ENCODE peak calls at places on chromosomes 3 and 15, in four cellular contexts. One of them, this sample, is unnamed. For H3K36me3 and H3K9me3, the result is how much of the 10 kb centered on the place peaks cover.

GRCh38 chr3:107753494-107753893 is 230.7 kb downstream of the BBX start:
- DNase-seq in Peyer's patch: peak
- DNase-seq in MM.1S: peak
- DNase-seq in SJSA1: peak
- DNase-seq in this sample: peak

GRCh38 chr15:63860161-63860954 is 26.6 kb upstream of the HERC1 start:
- DNase-seq in MM.1S: peak
- DNase-seq in SJSA1: no peak
- DNase-seq in Peyer's patch: peak
- DNase-seq in this sample: no peak

GRCh38 chr3:193040836-193041672 is 123.4 kb upstream of the MB21D2 start:
- DNase-seq in MM.1S: peak
- DNase-seq in Peyer's patch: no peak
- DNase-seq in SJSA1: peak
- DNase-seq in this sample: no peak

GRCh38 chr3:166351461-166351860 is 514.2 kb upstream of the BCHE start:
- DNase-seq in SJSA1: no peak
- DNase-seq in Peyer's patch: no peak
- DNase-seq in MM.1S: no peak
- DNase-seq in this sample: peak

GRCh38 chr3:15520185-15520584 is 1.3 kb downstream of the COLQ start:
- DNase-seq in SJSA1: no peak
- DNase-seq in Peyer's patch: no peak
- DNase-seq in MM.1S: no peak
- DNase-seq in this sample: no peak

GRCh38 chr3:80331768-80332167 is 564.0 kb upstream of the ROBO1 start:
- DNase-seq in SJSA1: no peak
- DNase-seq in Peyer's patch: no peak
- DNase-seq in MM.1S: no peak
- DNase-seq in this sample: no peak

GRCh38 chr3:145355175-145355574 is 805.8 kb downstream of the PLOD2 start:
- DNase-seq in SJSA1: no peak
- DNase-seq in MM.1S: no peak
- DNase-seq in Peyer's patch: no peak
- DNase-seq in this sample: no peak

GRCh38 chr3:169244119-169244864 is 419.2 kb downstream of the MECOM start:
- DNase-seq in MM.1S: no peak
- DNase-seq in Peyer's patch: no peak
- DNase-seq in SJSA1: no peak
- DNase-seq in this sample: no peak

GRCh38 chr3:7813412-7813811 is 688.2 kb upstream of the LMCD1 start:
- DNase-seq in Peyer's patch: no peak
- DNase-seq in MM.1S: no peak
- DNase-seq in SJSA1: no peak
- DNase-seq in this sample: no peak

GRCh38 chr3:4773583-4773982 is 205.7 kb upstream of the BHLHE40 start:
- DNase-seq in MM.1S: no peak
- DNase-seq in SJSA1: no peak
- DNase-seq in Peyer's patch: no peak
- DNase-seq in this sample: no peak

GRCh38 chr3:119524931-119525662 is 26.8 kb downstream of the TIMMDC1 start:
- DNase-seq in SJSA1: peak
- DNase-seq in MM.1S: no peak
- DNase-seq in Peyer's patch: no peak
- DNase-seq in this sample: no peak

GRCh38 chr3:13073042-13073906 is at the start of gene IQSEC1:
- DNase-seq in Peyer's patch: peak
- DNase-seq in SJSA1: no peak
- DNase-seq in MM.1S: peak
- DNase-seq in this sample: no peak

GRCh38 chr3:32077260-32078084 is 28.9 kb upstream of the GPD1L start:
- DNase-seq in SJSA1: no peak
- DNase-seq in Peyer's patch: peak
- DNase-seq in MM.1S: no peak
- DNase-seq in this sample: peak

GRCh38 chr3:143329567-143330164 is 210.1 kb downstream of the CHST2 start:
- DNase-seq in SJSA1: no peak
- DNase-seq in Peyer's patch: no peak
- DNase-seq in MM.1S: no peak
- DNase-seq in this sample: no peak

GRCh38 chr15:90262426-90262825 is 3.0 kb upstream of the NGRN start:
- DNase-seq in Peyer's patch: no peak
- DNase-seq in MM.1S: no peak
- DNase-seq in SJSA1: no peak
- DNase-seq in this sample: peak

GRCh38 chr3:98961161-98962155 is 60.0 kb upstream of the DCBLD2 start:
- DNase-seq in SJSA1: no peak
- DNase-seq in MM.1S: no peak
- DNase-seq in Peyer's patch: no peak
- DNase-seq in this sample: peak

GRCh38 chr15:61749169-61749568 is 311.1 kb downstream of the VPS13C start:
- DNase-seq in Peyer's patch: no peak
- DNase-seq in SJSA1: no peak
- DNase-seq in MM.1S: no peak
- DNase-seq in this sample: peak

GRCh38 chr3:146612015-146612414 is 6.9 kb upstream of the PLSCR5 start:
- DNase-seq in SJSA1: no peak
- DNase-seq in MM.1S: no peak
- DNase-seq in Peyer's patch: no peak
- DNase-seq in this sample: no peak

GRCh38 chr15:99437315-99438221 is 128.2 kb upstream of the MEF2A start:
- DNase-seq in SJSA1: no peak
- DNase-seq in MM.1S: no peak
- DNase-seq in Peyer's patch: peak
- DNase-seq in this sample: no peak

GRCh38 chr3:170714151-170714550 is 128.3 kb upstream of the SLC7A14 start:
- DNase-seq in SJSA1: peak
- DNase-seq in Peyer's patch: no peak
- DNase-seq in MM.1S: no peak
- DNase-seq in this sample: peak

GRCh38 chr3:99939834-99940233 is 122.2 kb downstream of the CMSS1 start:
- DNase-seq in Peyer's patch: no peak
- DNase-seq in MM.1S: no peak
- DNase-seq in SJSA1: no peak
- DNase-seq in this sample: no peak

GRCh38 chr3:108488631-108489030 is 21.8 kb downstream of the MYH15 start:
- DNase-seq in SJSA1: no peak
- DNase-seq in MM.1S: no peak
- DNase-seq in Peyer's patch: no peak
- DNase-seq in this sample: no peak

GRCh38 chr15:83250766-83251165 is 33.7 kb downstream of the BNC1 start:
- DNase-seq in SJSA1: no peak
- DNase-seq in Peyer's patch: no peak
- DNase-seq in MM.1S: no peak
- DNase-seq in this sample: no peak

GRCh38 chr15:69298697-69299441 is at the start of gene PAQR5:
- DNase-seq in Peyer's patch: peak
- DNase-seq in SJSA1: peak
- DNase-seq in MM.1S: no peak
- DNase-seq in this sample: peak

GRCh38 chr15:96560246-96560895 is 229.9 kb downstream of the NR2F2 start:
- DNase-seq in Peyer's patch: no peak
- DNase-seq in SJSA1: no peak
- DNase-seq in MM.1S: no peak
- DNase-seq in this sample: peak

GRCh38 chr3:196662033-196662432 is 22.5 kb downstream of the NRROS start:
- DNase-seq in Peyer's patch: no peak
- DNase-seq in SJSA1: no peak
- DNase-seq in MM.1S: no peak
- DNase-seq in this sample: no peak

GRCh38 chr15:88930579-88930978 is 17.4 kb upstream of the MFGE8 start:
- DNase-seq in Peyer's patch: no peak
- DNase-seq in MM.1S: no peak
- DNase-seq in SJSA1: no peak
- DNase-seq in this sample: no peak

GRCh38 chr3:50345586-50345985 is at the start of gene ZMYND10:
- DNase-seq in Peyer's patch: peak
- DNase-seq in MM.1S: peak
- DNase-seq in SJSA1: peak
- DNase-seq in this sample: no peak

GRCh38 chr3:177521305-177521704 is 324.0 kb upstream of the TBL1XR1 start:
- DNase-seq in SJSA1: no peak
- DNase-seq in Peyer's patch: peak
- DNase-seq in MM.1S: no peak
- DNase-seq in this sample: no peak

GRCh38 chr3:108123326-108123725 is 32.5 kb upstream of the CD47 start:
- DNase-seq in MM.1S: no peak
- DNase-seq in Peyer's patch: no peak
- DNase-seq in SJSA1: no peak
- DNase-seq in this sample: no peak

GRCh38 chr3:188869628-188870027 is 302.1 kb upstream of the TPRG1 start:
- DNase-seq in SJSA1: no peak
- DNase-seq in Peyer's patch: no peak
- DNase-seq in MM.1S: no peak
- DNase-seq in this sample: no peak

GRCh38 chr3:58334013-58334321 is 1.3 kb downstream of the PXK start:
- DNase-seq in MM.1S: no peak
- DNase-seq in SJSA1: peak
- DNase-seq in Peyer's patch: peak
- DNase-seq in this sample: no peak

GRCh38 chr3:78506581-78507195 is 1261.1 kb downstream of the ROBO1 start:
- DNase-seq in MM.1S: no peak
- DNase-seq in Peyer's patch: no peak
- DNase-seq in SJSA1: peak
- DNase-seq in this sample: no peak

GRCh38 chr15:63764912-63765311 is 68.8 kb downstream of the HERC1 start:
- DNase-seq in Peyer's patch: no peak
- DNase-seq in MM.1S: no peak
- DNase-seq in SJSA1: no peak
- DNase-seq in this sample: no peak

GRCh38 chr3:116896116-116896515 is 186.5 kb downstream of the TUSC7 start:
- DNase-seq in MM.1S: no peak
- DNase-seq in SJSA1: no peak
- DNase-seq in Peyer's patch: no peak
- DNase-seq in this sample: no peak

GRCh38 chr3:16145176-16145575 is 29.3 kb upstream of the GALNT15 start:
- DNase-seq in Peyer's patch: no peak
- DNase-seq in SJSA1: no peak
- DNase-seq in MM.1S: no peak
- DNase-seq in this sample: no peak

GRCh38 chr3:52792961-52793695 is 1.5 kb upstream of the ITIH3 start:
- DNase-seq in SJSA1: no peak
- DNase-seq in Peyer's patch: no peak
- DNase-seq in MM.1S: no peak
- DNase-seq in this sample: no peak

GRCh38 chr3:185207931-185208746 is 45.7 kb downstream of the EHHADH start:
- DNase-seq in MM.1S: no peak
- DNase-seq in SJSA1: no peak
- DNase-seq in Peyer's patch: peak
- DNase-seq in this sample: peak

GRCh38 chr3:63450023-63450422 is 171.9 kb downstream of the SYNPR start:
- DNase-seq in SJSA1: no peak
- DNase-seq in Peyer's patch: peak
- DNase-seq in MM.1S: no peak
- DNase-seq in this sample: no peak

GRCh38 chr3:186971578-186971977 is 41.3 kb downstream of the ST6GAL1 start:
- DNase-seq in Peyer's patch: peak
- DNase-seq in MM.1S: no peak
- DNase-seq in SJSA1: no peak
- DNase-seq in this sample: peak

GRCh38 chr15:44666208-44667038 is 3.0 kb upstream of the SPG11 start:
- DNase-seq in SJSA1: no peak
- DNase-seq in Peyer's patch: no peak
- DNase-seq in MM.1S: peak
- DNase-seq in this sample: no peak

GRCh38 chr15:44670087-44670945 is 6.9 kb upstream of the SPG11 start:
- DNase-seq in MM.1S: no peak
- DNase-seq in Peyer's patch: no peak
- DNase-seq in SJSA1: no peak
- DNase-seq in this sample: no peak

GRCh38 chr15:44668925-44669324 is 5.5 kb upstream of the SPG11 start:
- DNase-seq in MM.1S: peak
- DNase-seq in SJSA1: no peak
- DNase-seq in Peyer's patch: no peak
- DNase-seq in this sample: no peak

GRCh38 chr15:44663410-44664272 is at the start of gene SPG11:
- DNase-seq in MM.1S: peak
- DNase-seq in SJSA1: peak
- DNase-seq in Peyer's patch: peak
- DNase-seq in this sample: peak

GRCh38 chr15:44667039-44667360 is 3.5 kb upstream of the SPG11 start:
- DNase-seq in SJSA1: no peak
- DNase-seq in Peyer's patch: no peak
- DNase-seq in MM.1S: no peak
- DNase-seq in this sample: no peak
- H3K4me3 ChIP-seq in SJSA1: no peak
- H3K4me3 ChIP-seq in Peyer's patch: no peak
- H3K4me3 ChIP-seq in MM.1S: peak
- H3K4me3 ChIP-seq in this sample: no peak

GRCh38 chr3:124658270-124658669 is 72.0 kb upstream of the UMPS start:
- DNase-seq in MM.1S: no peak
- DNase-seq in Peyer's patch: no peak
- DNase-seq in SJSA1: no peak
- DNase-seq in this sample: no peak
- H3K36me3 ChIP-seq in MM.1S: under half
- H3K36me3 ChIP-seq in Peyer's patch: under half
- H3K36me3 ChIP-seq in SJSA1: under half
- H3K36me3 ChIP-seq in this sample: under half

GRCh38 chr15:87816811-87817210 is 439.7 kb downstream of the NTRK3 start:
- DNase-seq in MM.1S: no peak
- DNase-seq in Peyer's patch: no peak
- DNase-seq in SJSA1: peak
- DNase-seq in this sample: peak

GRCh38 chr15:87816016-87816415 is 440.5 kb downstream of the NTRK3 start:
- DNase-seq in SJSA1: no peak
- DNase-seq in MM.1S: no peak
- DNase-seq in Peyer's patch: no peak
- DNase-seq in this sample: no peak

DNA sequence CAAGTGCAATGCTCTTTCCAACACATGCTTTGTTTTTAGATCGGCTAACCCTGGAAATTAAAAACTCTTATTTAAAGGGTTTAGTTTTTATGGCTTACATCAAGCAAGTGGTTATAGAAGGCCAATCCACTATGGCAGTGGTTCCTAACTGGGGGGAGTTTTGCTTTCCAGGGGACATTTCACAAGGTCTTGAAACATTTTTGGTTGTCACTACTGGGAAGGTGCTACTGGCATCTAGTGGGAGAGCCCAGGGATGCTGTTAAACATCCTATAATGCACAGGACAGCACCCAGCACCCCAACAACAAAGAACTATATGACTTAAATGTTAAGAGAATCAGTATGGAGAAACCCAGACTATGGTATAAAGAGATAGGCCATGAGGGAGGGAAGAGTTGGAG is 439.0 kb downstream of the NTRK3 start:
- DNase-seq in Peyer's patch: no peak
- DNase-seq in MM.1S: no peak
- DNase-seq in SJSA1: no peak
- DNase-seq in this sample: no peak
- H3K9me3 ChIP-seq in Peyer's patch: under half
- H3K9me3 ChIP-seq in MM.1S: under half
- H3K9me3 ChIP-seq in SJSA1: under half
- H3K9me3 ChIP-seq in this sample: under half

GRCh38 chr15:80866936-80867335 is 87.8 kb downstream of the CEMIP start:
- DNase-seq in MM.1S: no peak
- DNase-seq in SJSA1: no peak
- DNase-seq in Peyer's patch: no peak
- DNase-seq in this sample: no peak
- H3K4me3 ChIP-seq in MM.1S: no peak
- H3K4me3 ChIP-seq in SJSA1: no peak
- H3K4me3 ChIP-seq in Peyer's patch: no peak
- H3K4me3 ChIP-seq in this sample: no peak